ENCODE peak calls at places on chromosomes 4 and X, in eight cellular contexts. P, W, F, D, B, H, L and V are unnamed samples.

GRCh38 chr4:48195853-48196252 is 61.8 kb upstream of the TXK start:
- DNase-seq in F (no peak), L (no peak), H (no peak), W (no peak), P (no peak), D (no peak), B (no peak), V (no peak)

GRCh38 chr4:167715176-167715575 is 377.2 kb upstream of the ANXA10 start:
- DNase-seq in B (no peak), F (peak; percentile 0), P (no peak), H (no peak), D (no peak), W (no peak), L (no peak), V (no peak)

GRCh38 chr4:61740950-61741638 is 541.0 kb downstream of the ADGRL3 start:
- DNase-seq in L (no peak), B (no peak), F (peak; percentile 47), H (peak; percentile 34), P (no peak), D (no peak), W (no peak), V (no peak)

GRCh38 chr4:106033469-106033868 is 138.2 kb downstream of the NPNT start:
- DNase-seq in W (no peak), P (no peak), D (no peak), H (no peak), F (no peak), L (no peak), B (no peak), V (no peak)

GRCh38 chr4:83724488-83725060 is 188.7 kb downstream of the GPAT3 start:
- DNase-seq in F (no peak), P (no peak), D (no peak), L (no peak), H (no peak), B (no peak), W (no peak), V (no peak)

GRCh38 chr4:1552451-1552850 is 131.7 kb downstream of the FAM53A start:
- DNase-seq in W (no peak), P (no peak), B (no peak), F (no peak), D (no peak), H (no peak), L (no peak), V (no peak)

GRCh38 chrX:119093991-119094741 is 21.4 kb downstream of the CT47C1 start:
- DNase-seq in W (no peak), L (no peak), B (no peak), P (no peak), D (peak; percentile 37), F (no peak), H (no peak), V (peak; percentile 61)

GRCh38 chrX:10176121-10177003 is 19.6 kb downstream of the CLCN4 start:
- DNase-seq in B (no peak), P (no peak), L (peak; percentile 50), F (no peak), H (no peak), D (no peak), W (no peak), V (no peak)

GRCh38 chrX:74578137-74578536 is 36.3 kb downstream of the RLIM start:
- DNase-seq in H (no peak), W (no peak), F (no peak), L (no peak), B (no peak), D (no peak), P (no peak), V (no peak)

GRCh38 chrX:123797543-123798447 is 62.1 kb upstream of the XIAP start:
- DNase-seq in B (no peak), L (no peak), P (no peak), D (peak; percentile 47), H (no peak), F (no peak), W (no peak), V (no peak)

GRCh38 chr4:1807258-1807777 is 14.2 kb downstream of the FGFR3 start:
- DNase-seq in L (no peak), W (no peak), B (no peak), D (peak; percentile 30), H (no peak), P (no peak), F (no peak), V (no peak)

GRCh38 chr4:165184220-165184619 is 23.1 kb upstream of the KLHL2 start:
- DNase-seq in D (no peak), B (no peak), H (no peak), L (no peak), P (no peak), W (no peak), F (peak; percentile 53), V (no peak)

GRCh38 chr4:88672987-88673386 is 24.6 kb downstream of the NAP1L5 start:
- DNase-seq in B (no peak), D (peak; percentile 30), H (no peak), P (no peak), F (peak; percentile 65), W (no peak), L (no peak), V (peak; percentile 56)
- TF ChIP-seq CTCF in B (peak; percentile 52), D (peak; percentile 51), H (peak; percentile 49), P (peak; percentile 14), F (peak; percentile 83), W (peak; percentile 24), L (no peak), V (peak; percentile 67)

GRCh38 chrX:153828723-153829548 is 1.4 kb downstream of the PDZD4 start:
- DNase-seq in H (no peak), D (peak; percentile 36), L (peak; percentile 74), W (no peak), F (no peak), B (no peak), P (no peak), V (no peak)
- H3K4me3 ChIP-seq in H (peak overlapping the region; percentile 42), D (peak overlapping the region; percentile 60), L (peak overlapping the region; percentile 74), W (peak overlapping the region; percentile 26), F (no peak overlapping the region), B (no peak overlapping the region), P (no peak overlapping the region), V (no peak overlapping the region)

GRCh38 chr4:44578954-44579353 is 72.5 kb downstream of the YIPF7 start:
- DNase-seq in F (no peak), L (no peak), P (no peak), D (no peak), H (no peak), B (no peak), W (no peak), V (no peak)

GRCh38 chr4:44580231-44580630 is 71.2 kb downstream of the YIPF7 start:
- DNase-seq in W (no peak), P (no peak), F (no peak), B (no peak), L (no peak), H (no peak), D (no peak), V (no peak)

GRCh38 chr4:44583393-44583792 is 68.0 kb downstream of the YIPF7 start:
- DNase-seq in W (no peak), L (no peak), F (peak; percentile 23), H (no peak), P (no peak), D (peak; percentile 4), B (no peak), V (no peak)
- TF ChIP-seq CTCF in W (no peak), L (no peak), F (peak; percentile 45), H (no peak), P (no peak), D (no peak), B (no peak), V (no peak)

GRCh38 chr4:121711263-121712000 is 14.7 kb upstream of the ANXA5 start:
- DNase-seq in W (peak; percentile 73), B (no peak), L (peak; percentile 92), H (peak; percentile 94), F (peak; percentile 96), P (no peak), D (peak; percentile 74), V (peak; percentile 95)
- H3K4me3 ChIP-seq in W (no peak overlapping the region), B (no peak overlapping the region), L (peak overlapping the region; percentile 62), H (peak overlapping the region; percentile 21), F (peak overlapping the region; percentile 37), P (no peak overlapping the region), D (peak overlapping the region; percentile 16), V (peak overlapping the region; percentile 31)

GRCh38 chr4:21514022-21514421 is 434.6 kb downstream of the KCNIP4 start:
- DNase-seq in F (no peak), W (no peak), H (no peak), D (no peak), L (no peak), P (no peak), B (no peak), V (no peak)

GRCh38 chr4:21507439-21507838 is 441.1 kb downstream of the KCNIP4 start:
- DNase-seq in L (no peak), D (peak; percentile 6), B (no peak), P (no peak), H (no peak), F (peak; percentile 45), W (no peak), V (peak; percentile 36)

GRCh38 chr4:21517460-21517859 is 431.1 kb downstream of the KCNIP4 start:
- DNase-seq in H (no peak), L (no peak), P (no peak), W (no peak), F (no peak), D (no peak), B (no peak), V (no peak)

DNA sequence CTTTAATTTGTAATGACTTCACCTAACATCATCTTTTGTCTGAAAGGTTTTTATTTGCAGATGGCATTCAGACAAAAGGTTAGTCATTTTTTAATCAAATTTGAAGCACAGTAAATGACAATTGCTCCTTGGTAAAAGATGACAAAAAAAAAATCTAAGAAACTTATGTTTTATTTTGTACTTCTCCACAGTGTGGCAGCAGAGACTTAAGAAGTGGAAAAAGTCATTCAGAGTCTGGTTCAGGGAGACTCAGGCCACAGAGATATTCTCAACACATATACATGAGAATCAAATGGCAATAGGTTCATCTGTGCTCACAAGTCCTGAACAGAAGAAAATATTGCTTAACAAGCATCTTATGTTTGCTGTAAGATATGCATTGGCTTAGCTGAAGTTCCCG is 436.2 kb downstream of the KCNIP4 start:
- DNase-seq in L (no peak), B (no peak), D (peak; percentile 26), F (peak; percentile 65), P (no peak), W (no peak), H (no peak), V (peak; percentile 54)
- TF ChIP-seq CTCF in L (no peak), B (no peak), D (peak; percentile 44), F (peak; percentile 39), P (peak; percentile 31), W (peak; percentile 26), H (peak; percentile 62), V (peak; percentile 40)